ENCODE peak calls at places on chromosomes 4 and X, in nine cellular contexts. K is left ventricle myocardium inferior; Z is AG08396; E is effector memory CD4-positive, alpha-beta T cell; V is iPS-NIHi11; X is neuronal stem cell; N is H9; H is cardiac muscle cell; P is Kasumi-1. A is an unnamed sample.

GRCh38 chr4:2393353-2394270 is 24.8 kb downstream of the ZFYVE28 start:
- DNase-seq in K (no peak), Z (no peak), E (no peak), V (peak), X (no peak), N (peak), H (peak), P (no peak), A (peak)

GRCh38 chr4:173837517-173837916 is 307.5 kb upstream of the HAND2 start:
- DNase-seq in K (no peak), Z (no peak), E (no peak), V (no peak), X (no peak), N (no peak), H (no peak), P (no peak), A (no peak)

GRCh38 chr4:163279713-163280112 is 52.7 kb downstream of the NPY1R start:
- DNase-seq in K (no peak), Z (no peak), E (no peak), V (no peak), X (no peak), N (no peak), H (no peak), P (no peak), A (no peak)

GRCh38 chr4:100479971-100480370 is 37.9 kb downstream of the EMCN start:
- DNase-seq in K (no peak), Z (no peak), E (no peak), V (no peak), X (no peak), N (no peak), H (no peak), P (no peak), A (no peak)

GRCh38 chr4:94577136-94577535 is 125.4 kb downstream of the PDLIM5 start:
- DNase-seq in K (peak), Z (peak), E (no peak), V (peak), X (peak), N (peak), H (peak), P (no peak), A (peak)

GRCh38 chrX:17591741-17592110 is 145.6 kb upstream of the SCML1 start:
- DNase-seq in K (no peak), Z (peak), E (no peak), V (no peak), X (no peak), N (no peak), H (no peak), P (no peak), A (no peak)

GRCh38 chr4:149885896-149886295 is 70.3 kb upstream of the IQCM start:
- DNase-seq in K (no peak), Z (peak), E (no peak), V (no peak), X (no peak), N (no peak), H (no peak), P (no peak), A (no peak)

GRCh38 chr4:76977731-76978350 is 28.3 kb downstream of the SEPTIN11 start:
- DNase-seq in K (no peak), Z (no peak), E (no peak), V (no peak), X (no peak), N (no peak), H (no peak), P (peak), A (no peak)

GRCh38 chr4:2598661-2599654 is 62.5 kb downstream of the FAM193A start:
- DNase-seq in K (no peak), Z (no peak), E (no peak), V (no peak), X (no peak), N (peak), H (no peak), P (peak), A (peak)

GRCh38 chr4:152540293-152540674 is 4.4 kb upstream of the FBXW7 start:
- DNase-seq in K (no peak), Z (no peak), E (no peak), V (no peak), X (no peak), N (peak), H (no peak), P (no peak), A (peak)

GRCh38 chr4:176539785-176540175 is 220.0 kb downstream of the SPCS3 start:
- DNase-seq in K (no peak), Z (no peak), E (no peak), V (no peak), X (no peak), N (no peak), H (no peak), P (no peak), A (no peak)

GRCh38 chrX:30910124-30910860 is 21.2 kb upstream of the TAB3 start:
- DNase-seq in K (no peak), Z (no peak), E (no peak), V (no peak), X (no peak), N (no peak), H (no peak), P (no peak), A (no peak)

GRCh38 chrX:104343408-104344129 is 88.8 kb upstream of the ESX1 start:
- DNase-seq in K (no peak), Z (peak), E (no peak), V (peak), X (peak), N (peak), H (peak), P (peak), A (peak)

GRCh38 chrX:52359614-52360232 is 9.1 kb upstream of the XAGE2 start:
- DNase-seq in K (no peak), Z (no peak), E (no peak), V (no peak), X (no peak), N (no peak), H (no peak), P (no peak), A (no peak)

GRCh38 chr4:142743071-142743825 is 102.9 kb downstream of the INPP4B start:
- DNase-seq in K (no peak), Z (peak), E (no peak), V (no peak), X (no peak), N (no peak), H (no peak), P (no peak), A (no peak)

GRCh38 chr4:139666735-139667266 is 1.2 kb downstream of the MGST2 start:
- DNase-seq in K (no peak), Z (peak), E (no peak), V (peak), X (no peak), N (no peak), H (peak), P (peak), A (peak)

GRCh38 chrX:104136241-104137019 is 20.4 kb downstream of the SLC25A53 start:
- DNase-seq in K (peak), Z (peak), E (peak), V (peak), X (peak), N (peak), H (peak), P (peak), A (peak)

GRCh38 chr4:14943749-14944148 is 58.5 kb upstream of the CPEB2 start:
- DNase-seq in K (no peak), Z (no peak), E (no peak), V (no peak), X (no peak), N (no peak), H (no peak), P (no peak), A (no peak)